ENCODE peak calls at places on chromosomes 4 and X, in five cellular contexts. Q is SJCRH30, P is endothelial cell of umbilical vein, O is brain microvascular endothelial cell, I is pancreas. R is an unnamed sample.

GRCh38 chr4:109559625-109559982 is 442 bp upstream of the MCUB start:
- DNase-seq in O (peak), Q (no peak), P (no peak), I (no peak), R (no peak)

GRCh38 chr4:10107111-10108091 is 9.2 kb downstream of the WDR1 start:
- DNase-seq in O (no peak), P (no peak), Q (no peak), I (peak), R (no peak)

GRCh38 chr4:109966891-109967481 is 54.3 kb downstream of the EGF start:
- DNase-seq in O (no peak), I (no peak), P (no peak), Q (no peak), R (no peak)

GRCh38 chr4:141896687-141897086 is 260.3 kb downstream of the IL15 start:
- DNase-seq in Q (no peak), I (no peak), P (no peak), O (no peak), R (no peak)

GRCh38 chr4:15729910-15730533 is 27.2 kb downstream of the BST1 start:
- DNase-seq in Q (peak), O (peak), I (no peak), P (peak), R (no peak)

GRCh38 chr4:158964114-158964727 is 138.7 kb upstream of the RAPGEF2 start:
- DNase-seq in P (no peak), O (no peak), Q (no peak), I (no peak), R (no peak)

GRCh38 chr4:44760142-44760898 is 34.0 kb upstream of the GNPDA2 start:
- DNase-seq in O (peak), I (no peak), P (peak), Q (peak), R (peak)

GRCh38 chrX:102067966-102068723 is 57.3 kb upstream of the TCEAL2 start:
- DNase-seq in O (peak), P (peak), I (no peak), Q (peak), R (no peak)

GRCh38 chr4:142719854-142720541 is 126.1 kb downstream of the INPP4B start:
- DNase-seq in O (no peak), P (peak), Q (peak), I (no peak), R (no peak)

GRCh38 chr4:6776920-6777635 is 5.4 kb upstream of the KIAA0232 start:
- DNase-seq in I (no peak), Q (no peak), O (no peak), P (no peak), R (no peak)

GRCh38 chrX:116806288-116806802 is 343.6 kb upstream of the CT83 start:
- DNase-seq in Q (no peak), P (no peak), O (no peak), I (no peak), R (no peak)

GRCh38 chrX:30822068-30822671 is 66.9 kb downstream of the TAB3 start:
- DNase-seq in I (no peak), Q (peak), O (no peak), P (no peak), R (no peak)

GRCh38 chrX:77668391-77669237 is 117.4 kb downstream of the ATRX start:
- DNase-seq in I (no peak), P (peak), O (peak), Q (no peak), R (no peak)

GRCh38 chrX:26788402-26788998 is 572.5 kb downstream of the MAGEB5 start:
- DNase-seq in I (no peak), O (peak), P (peak), Q (peak), R (no peak)

GRCh38 chr4:121108557-121108956 is 36.2 kb upstream of the NDNF start:
- DNase-seq in Q (no peak), O (no peak), I (no peak), P (no peak), R (no peak)

GRCh38 chr4:687048-687974 is 1.6 kb downstream of the SLC49A3 start:
- DNase-seq in O (peak), I (peak), P (peak), Q (peak), R (no peak)

GRCh38 chrX:34379891-34380290 is 247.8 kb upstream of the FAM47A start:
- DNase-seq in I (no peak), P (no peak), Q (no peak), O (no peak), R (no peak)

GRCh38 chrX:97524997-97525396 is 641.3 kb downstream of the RPA4 start:
- DNase-seq in I (no peak), P (peak), Q (peak), O (peak), R (no peak)

GRCh38 chr4:128582319-128582948 is 227.1 kb upstream of the JADE1 start:
- DNase-seq in I (no peak), P (no peak), O (no peak), Q (peak), R (no peak)

GRCh38 chr4:5292091-5292490 is 240.8 kb downstream of the STK32B start:
- DNase-seq in O (no peak), Q (no peak), P (no peak), I (no peak), R (no peak)

GRCh38 chr4:128854433-128854832 is 44.9 kb downstream of the JADE1 start:
- DNase-seq in O (peak), Q (no peak), P (peak), I (no peak), R (no peak)

GRCh38 chr4:158299459-158300007 is 89.2 kb downstream of the TMEM144 start:
- DNase-seq in P (peak), Q (no peak), I (no peak), O (no peak), R (no peak)

GRCh38 chr4:133149932-133150642 is 993 bp downstream of the PCDH10 start:
- DNase-seq in P (peak), I (no peak), Q (peak), O (no peak), R (peak)

GRCh38 chrX:46757593-46757992 is 1.3 kb downstream of the SLC9A7 start:
- DNase-seq in I (no peak), P (peak), O (no peak), Q (no peak), R (no peak)

GRCh38 chr4:113447061-113447460 is 314.5 kb downstream of the CAMK2D start:
- DNase-seq in Q (no peak), P (no peak), I (no peak), O (no peak), R (no peak)
- H3K27ac ChIP-seq in Q (peak), P (no peak), I (no peak), O (no peak), R (no peak)

GRCh38 chrX:135170468-135170867 is 730 bp downstream of the CT55 start:
- DNase-seq in Q (no peak), I (no peak), P (no peak), O (no peak), R (no peak)
- H3K27ac ChIP-seq in Q (no peak), I (no peak), P (no peak), O (no peak), R (no peak)

GRCh38 chr4:77076889-77077635 is 1.3 kb upstream of the CCNI start:
- DNase-seq in P (no peak), O (no peak), Q (no peak), I (no peak), R (no peak)
- H3K27ac ChIP-seq in P (peak), O (peak), Q (peak), I (peak), R (peak)

DNA sequence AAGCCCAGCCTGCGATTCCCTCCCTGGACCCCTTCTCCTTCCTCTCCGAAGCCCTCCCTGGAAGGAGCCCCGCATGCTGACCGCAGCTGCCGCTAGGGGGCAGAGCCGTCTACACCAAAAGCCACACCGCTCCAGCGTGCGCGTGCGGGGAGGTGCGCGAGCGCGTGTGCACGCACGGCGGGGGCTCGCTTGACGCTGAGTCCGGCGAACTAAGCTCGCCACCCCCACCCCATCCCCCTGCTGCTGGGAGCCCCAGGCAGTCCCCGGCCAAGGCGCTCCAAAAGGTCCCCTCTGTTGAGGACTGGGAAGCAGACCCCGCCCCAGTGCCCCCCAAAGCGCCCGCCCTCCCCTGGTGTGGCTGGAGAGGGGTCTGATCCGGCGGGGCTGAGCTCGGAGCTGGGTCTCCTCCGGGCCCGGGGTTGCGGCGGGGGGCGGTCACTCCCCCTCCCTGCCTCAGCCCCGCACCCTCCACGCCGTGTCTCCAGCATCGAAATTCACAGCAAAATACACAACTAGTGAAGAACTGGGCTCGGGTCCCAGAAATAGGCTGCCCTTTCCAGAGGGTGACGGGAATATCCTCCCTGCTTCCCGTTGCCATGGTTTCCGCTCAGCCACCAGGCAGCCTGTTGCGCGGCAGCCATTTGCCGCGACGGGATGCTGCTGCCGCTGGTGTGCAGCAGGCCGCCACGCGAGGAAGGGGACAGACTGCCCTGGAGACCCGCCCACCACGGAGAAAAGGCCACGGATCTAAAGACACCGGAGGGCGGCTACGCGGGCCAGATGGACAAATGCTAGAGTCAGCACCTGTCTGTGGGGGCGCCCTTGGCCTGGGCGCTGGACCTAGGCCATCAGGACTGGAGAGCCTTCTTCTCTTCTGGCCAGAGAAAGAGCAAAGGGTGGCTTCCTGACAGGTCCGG is 11.2 kb upstream of the CCNQ start:
- DNase-seq in Q (peak), P (peak), O (peak), I (no peak), R (peak)
- H3K27ac ChIP-seq in Q (no peak), P (no peak), O (no peak), I (no peak), R (peak)

GRCh38 chrX:67718926-67719325 is 175.1 kb downstream of the AR start:
- DNase-seq in P (no peak), O (no peak), I (no peak), Q (no peak), R (no peak)
- H3K27ac ChIP-seq in P (no peak), O (no peak), I (no peak), Q (no peak), R (no peak)